ENCODE peak calls at places on chromosomes 16 and 17, in nine cellular contexts. One of them, this sample, is unnamed.

GRCh38 chr17:80071116-80071980 is 30.0 kb upstream of the GAA start:
- DNase-seq in naive thymus-derived CD4-positive, alpha-beta T cell: no peak
- DNase-seq in GM03348: peak; percentile 59
- DNase-seq in posterior cingulate gyrus: no peak
- DNase-seq in ACHN: no peak
- DNase-seq in cardiac muscle cell: no peak
- DNase-seq in stimulated activated CD4-positive, alpha-beta T cell treated with anti-CD3 and anti-CD28 coated beads, Interleukin-1b, Interleukin-23, amount 100 ng/mL, for 1 hour: no peak
- DNase-seq in activated CD8-positive, alpha-beta T cell treated with anti-CD3 and anti-CD28 coated beads for 36 hours: no peak
- DNase-seq in activated CD4-positive, alpha-beta T cell treated with anti-CD3 and anti-CD28 coated beads, Interleukin-2, amount 50 U/mL, for 4 hours: no peak
- DNase-seq in this sample: no peak

GRCh38 chr16:70747703-70748631 is 53.0 kb downstream of the VAC14 start:
- DNase-seq in posterior cingulate gyrus: no peak
- DNase-seq in stimulated activated CD4-positive, alpha-beta T cell treated with anti-CD3 and anti-CD28 coated beads, Interleukin-1b, Interleukin-23, amount 100 ng/mL, for 1 hour: no peak
- DNase-seq in activated CD4-positive, alpha-beta T cell treated with anti-CD3 and anti-CD28 coated beads, Interleukin-2, amount 50 U/mL, for 4 hours: no peak
- DNase-seq in ACHN: peak; percentile 93
- DNase-seq in naive thymus-derived CD4-positive, alpha-beta T cell: no peak
- DNase-seq in cardiac muscle cell: no peak
- DNase-seq in activated CD8-positive, alpha-beta T cell treated with anti-CD3 and anti-CD28 coated beads for 36 hours: no peak
- DNase-seq in GM03348: no peak
- DNase-seq in this sample: peak; percentile 33

GRCh38 chr16:82185012-82185411 is 15.0 kb upstream of the MPHOSPH6 start:
- DNase-seq in ACHN: no peak
- DNase-seq in naive thymus-derived CD4-positive, alpha-beta T cell: no peak
- DNase-seq in activated CD8-positive, alpha-beta T cell treated with anti-CD3 and anti-CD28 coated beads for 36 hours: no peak
- DNase-seq in posterior cingulate gyrus: no peak
- DNase-seq in activated CD4-positive, alpha-beta T cell treated with anti-CD3 and anti-CD28 coated beads, Interleukin-2, amount 50 U/mL, for 4 hours: no peak
- DNase-seq in GM03348: no peak
- DNase-seq in stimulated activated CD4-positive, alpha-beta T cell treated with anti-CD3 and anti-CD28 coated beads, Interleukin-1b, Interleukin-23, amount 100 ng/mL, for 1 hour: no peak
- DNase-seq in cardiac muscle cell: no peak
- DNase-seq in this sample: no peak

GRCh38 chr17:78432929-78433727 is 54.7 kb downstream of the PGS1 start:
- DNase-seq in ACHN: no peak
- DNase-seq in GM03348: no peak
- DNase-seq in cardiac muscle cell: no peak
- DNase-seq in naive thymus-derived CD4-positive, alpha-beta T cell: no peak
- DNase-seq in activated CD4-positive, alpha-beta T cell treated with anti-CD3 and anti-CD28 coated beads, Interleukin-2, amount 50 U/mL, for 4 hours: no peak
- DNase-seq in posterior cingulate gyrus: no peak
- DNase-seq in activated CD8-positive, alpha-beta T cell treated with anti-CD3 and anti-CD28 coated beads for 36 hours: no peak
- DNase-seq in stimulated activated CD4-positive, alpha-beta T cell treated with anti-CD3 and anti-CD28 coated beads, Interleukin-1b, Interleukin-23, amount 100 ng/mL, for 1 hour: no peak
- DNase-seq in this sample: no peak

GRCh38 chr17:21363776-21364642 is 12.1 kb upstream of the KCNJ12 start:
- DNase-seq in stimulated activated CD4-positive, alpha-beta T cell treated with anti-CD3 and anti-CD28 coated beads, Interleukin-1b, Interleukin-23, amount 100 ng/mL, for 1 hour: no peak
- DNase-seq in ACHN: no peak
- DNase-seq in activated CD4-positive, alpha-beta T cell treated with anti-CD3 and anti-CD28 coated beads, Interleukin-2, amount 50 U/mL, for 4 hours: no peak
- DNase-seq in activated CD8-positive, alpha-beta T cell treated with anti-CD3 and anti-CD28 coated beads for 36 hours: no peak
- DNase-seq in posterior cingulate gyrus: no peak
- DNase-seq in GM03348: no peak
- DNase-seq in cardiac muscle cell: no peak
- DNase-seq in naive thymus-derived CD4-positive, alpha-beta T cell: no peak
- DNase-seq in this sample: no peak

GRCh38 chr16:82884320-82884898 is 257.6 kb downstream of the CDH13 start:
- DNase-seq in GM03348: no peak
- DNase-seq in posterior cingulate gyrus: no peak
- DNase-seq in naive thymus-derived CD4-positive, alpha-beta T cell: no peak
- DNase-seq in activated CD8-positive, alpha-beta T cell treated with anti-CD3 and anti-CD28 coated beads for 36 hours: no peak
- DNase-seq in stimulated activated CD4-positive, alpha-beta T cell treated with anti-CD3 and anti-CD28 coated beads, Interleukin-1b, Interleukin-23, amount 100 ng/mL, for 1 hour: no peak
- DNase-seq in ACHN: no peak
- DNase-seq in activated CD4-positive, alpha-beta T cell treated with anti-CD3 and anti-CD28 coated beads, Interleukin-2, amount 50 U/mL, for 4 hours: no peak
- DNase-seq in cardiac muscle cell: no peak
- DNase-seq in this sample: no peak

GRCh38 chr16:28291651-28292626 is at the start of gene SBK1:
- DNase-seq in naive thymus-derived CD4-positive, alpha-beta T cell: peak; percentile 86
- DNase-seq in activated CD4-positive, alpha-beta T cell treated with anti-CD3 and anti-CD28 coated beads, Interleukin-2, amount 50 U/mL, for 4 hours: peak; percentile 70
- DNase-seq in GM03348: peak; percentile 90
- DNase-seq in cardiac muscle cell: peak; percentile 93
- DNase-seq in posterior cingulate gyrus: peak; percentile 96
- DNase-seq in stimulated activated CD4-positive, alpha-beta T cell treated with anti-CD3 and anti-CD28 coated beads, Interleukin-1b, Interleukin-23, amount 100 ng/mL, for 1 hour: peak; percentile 68
- DNase-seq in activated CD8-positive, alpha-beta T cell treated with anti-CD3 and anti-CD28 coated beads for 36 hours: peak; percentile 80
- DNase-seq in ACHN: peak; percentile 86
- DNase-seq in this sample: peak; percentile 62

GRCh38 chr17:75650874-75651273 is 16.1 kb downstream of the RECQL5 start:
- DNase-seq in activated CD4-positive, alpha-beta T cell treated with anti-CD3 and anti-CD28 coated beads, Interleukin-2, amount 50 U/mL, for 4 hours: no peak
- DNase-seq in stimulated activated CD4-positive, alpha-beta T cell treated with anti-CD3 and anti-CD28 coated beads, Interleukin-1b, Interleukin-23, amount 100 ng/mL, for 1 hour: no peak
- DNase-seq in naive thymus-derived CD4-positive, alpha-beta T cell: no peak
- DNase-seq in GM03348: no peak
- DNase-seq in cardiac muscle cell: no peak
- DNase-seq in activated CD8-positive, alpha-beta T cell treated with anti-CD3 and anti-CD28 coated beads for 36 hours: no peak
- DNase-seq in posterior cingulate gyrus: no peak
- DNase-seq in ACHN: no peak
- DNase-seq in this sample: no peak

GRCh38 chr17:30263552-30264333 is 28.0 kb downstream of the BLMH start:
- DNase-seq in posterior cingulate gyrus: no peak
- DNase-seq in activated CD4-positive, alpha-beta T cell treated with anti-CD3 and anti-CD28 coated beads, Interleukin-2, amount 50 U/mL, for 4 hours: no peak
- DNase-seq in ACHN: peak; percentile 79
- DNase-seq in GM03348: peak; percentile 16
- DNase-seq in stimulated activated CD4-positive, alpha-beta T cell treated with anti-CD3 and anti-CD28 coated beads, Interleukin-1b, Interleukin-23, amount 100 ng/mL, for 1 hour: no peak
- DNase-seq in activated CD8-positive, alpha-beta T cell treated with anti-CD3 and anti-CD28 coated beads for 36 hours: no peak
- DNase-seq in naive thymus-derived CD4-positive, alpha-beta T cell: no peak
- DNase-seq in cardiac muscle cell: peak; percentile 23
- DNase-seq in this sample: no peak

GRCh38 chr17:16068323-16068722 is 68.7 kb downstream of the TTC19 start:
- DNase-seq in posterior cingulate gyrus: no peak
- DNase-seq in activated CD4-positive, alpha-beta T cell treated with anti-CD3 and anti-CD28 coated beads, Interleukin-2, amount 50 U/mL, for 4 hours: no peak
- DNase-seq in naive thymus-derived CD4-positive, alpha-beta T cell: no peak
- DNase-seq in GM03348: peak; percentile 36
- DNase-seq in ACHN: no peak
- DNase-seq in cardiac muscle cell: no peak
- DNase-seq in activated CD8-positive, alpha-beta T cell treated with anti-CD3 and anti-CD28 coated beads for 36 hours: no peak
- DNase-seq in stimulated activated CD4-positive, alpha-beta T cell treated with anti-CD3 and anti-CD28 coated beads, Interleukin-1b, Interleukin-23, amount 100 ng/mL, for 1 hour: no peak
- DNase-seq in this sample: no peak

GRCh38 chr16:12750554-12750918 is 53.2 kb downstream of the CPPED1 start:
- DNase-seq in posterior cingulate gyrus: no peak
- DNase-seq in activated CD4-positive, alpha-beta T cell treated with anti-CD3 and anti-CD28 coated beads, Interleukin-2, amount 50 U/mL, for 4 hours: no peak
- DNase-seq in cardiac muscle cell: no peak
- DNase-seq in GM03348: no peak
- DNase-seq in ACHN: no peak
- DNase-seq in naive thymus-derived CD4-positive, alpha-beta T cell: no peak
- DNase-seq in stimulated activated CD4-positive, alpha-beta T cell treated with anti-CD3 and anti-CD28 coated beads, Interleukin-1b, Interleukin-23, amount 100 ng/mL, for 1 hour: no peak
- DNase-seq in activated CD8-positive, alpha-beta T cell treated with anti-CD3 and anti-CD28 coated beads for 36 hours: peak; percentile 42
- DNase-seq in this sample: no peak

GRCh38 chr16:29784901-29785500 is 5.5 kb upstream of the KIF22 start:
- DNase-seq in cardiac muscle cell: peak; percentile 61
- DNase-seq in posterior cingulate gyrus: peak; percentile 95
- DNase-seq in naive thymus-derived CD4-positive, alpha-beta T cell: peak; percentile 64
- DNase-seq in stimulated activated CD4-positive, alpha-beta T cell treated with anti-CD3 and anti-CD28 coated beads, Interleukin-1b, Interleukin-23, amount 100 ng/mL, for 1 hour: peak; percentile 50
- DNase-seq in ACHN: no peak
- DNase-seq in activated CD4-positive, alpha-beta T cell treated with anti-CD3 and anti-CD28 coated beads, Interleukin-2, amount 50 U/mL, for 4 hours: peak; percentile 71
- DNase-seq in activated CD8-positive, alpha-beta T cell treated with anti-CD3 and anti-CD28 coated beads for 36 hours: peak; percentile 84
- DNase-seq in GM03348: peak; percentile 85
- DNase-seq in this sample: no peak

This sample was measured in MCF 10A.